ENCODE peak calls at places on chromosomes 2 and 18, in four cellular contexts. T is GM10248, C is neural progenitor cell, O is progenitor cell of endocrine pancreas. G is an unnamed sample.
A peak's percentile ranks its signal among the peaks of the same experiment; 100 is the strongest.

GRCh38 chr2:121489944-121490585 is 40.6 kb upstream of the RNU4ATAC start:
- DNase-seq in T (no peak), C (no peak), O (no peak), G (no peak)

GRCh38 chr18:34764451-34764850 is 54.4 kb downstream of the DTNA start:
- DNase-seq in T (no peak), C (no peak), O (no peak), G (no peak)

GRCh38 chr2:43839776-43840564 is 1.2 kb downstream of the ABCG8 start:
- DNase-seq in T (peak; percentile 2), C (no peak), O (no peak), G (no peak)

GRCh38 chr2:238256594-238257104 is 16.8 kb upstream of the HES6 start:
- DNase-seq in T (peak; percentile 79), C (peak; percentile 96), O (peak; percentile 84), G (peak; percentile 85)

GRCh38 chr2:19476347-19476746 is 117.9 kb upstream of the OSR1 start:
- DNase-seq in T (no peak), C (no peak), O (no peak), G (no peak)

GRCh38 chr2:236177604-236177966 is 9.4 kb upstream of the GBX2 start:
- DNase-seq in T (no peak), C (peak; percentile 87), O (no peak), G (peak; percentile 72)

GRCh38 chr18:10690376-10690775 is 164.5 kb downstream of the NAPG start:
- DNase-seq in T (no peak), C (no peak), O (no peak), G (peak; percentile 31)

GRCh38 chr2:201926071-201926470 is 107.6 kb upstream of the FZD7 start:
- DNase-seq in T (no peak), C (no peak), O (no peak), G (no peak)

GRCh38 chr2:10564876-10565425 is 116.8 kb upstream of the ODC1 start:
- DNase-seq in T (no peak), C (no peak), O (no peak), G (no peak)

GRCh38 chr2:239935789-239936758 is 89.1 kb downstream of the NDUFA10 start:
- DNase-seq in T (no peak), C (no peak), O (no peak), G (no peak)

GRCh38 chr2:218399391-218400166 is at the start of gene CTDSP1:
- DNase-seq in T (peak; percentile 89), C (peak; percentile 95), O (peak; percentile 86), G (peak; percentile 94)
- TF ChIP-seq CTCF in T (peak; percentile 6), C (no peak), O (peak; percentile 21), G (no peak)

DNA sequence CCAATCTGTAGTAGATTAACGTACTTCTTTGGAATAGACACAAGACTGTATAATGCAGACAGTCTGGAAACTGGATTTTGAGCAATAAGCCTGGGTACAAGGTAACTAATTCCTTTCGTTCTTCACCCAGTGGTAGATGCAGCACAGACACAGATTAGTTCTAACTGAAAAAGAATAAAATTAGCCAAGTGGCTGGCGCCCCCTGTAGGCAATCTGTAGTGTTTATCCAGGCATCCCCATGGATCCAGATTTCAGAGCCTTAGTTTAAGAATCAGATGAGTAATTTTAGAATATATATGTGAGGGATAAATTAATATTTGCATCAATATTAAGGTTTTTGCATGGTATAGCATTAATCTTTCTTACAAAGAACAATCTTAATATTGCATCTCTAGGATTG is 563.9 kb downstream of the DCC start:
- DNase-seq in T (no peak), C (peak; percentile 73), O (peak; percentile 50), G (peak; percentile 71)
- TF ChIP-seq CTCF in T (peak; percentile 26), C (peak; percentile 91), O (peak; percentile 92), G (peak; percentile 83)

DNA sequence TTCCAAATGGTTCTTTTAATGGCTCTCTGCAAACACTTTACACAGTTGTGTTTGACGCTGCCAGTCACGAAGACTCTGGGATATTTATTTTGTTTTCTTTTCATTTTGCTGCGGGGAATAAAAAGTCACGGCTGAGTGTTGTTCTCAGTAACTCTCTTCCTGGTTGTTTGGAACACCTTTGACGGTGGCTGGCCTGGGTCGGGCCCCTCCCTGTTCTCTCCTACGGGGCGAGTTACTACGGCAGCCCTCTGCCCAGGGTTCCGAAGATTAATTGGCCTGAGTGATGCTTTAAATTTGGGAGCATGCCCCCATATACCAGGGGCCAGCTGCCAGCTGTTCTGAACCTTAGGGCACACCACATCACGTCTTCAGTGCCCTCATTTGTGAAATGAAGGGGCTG is 84.7 kb downstream of the GATA6 start:
- DNase-seq in T (no peak), C (no peak), O (no peak), G (no peak)
- TF ChIP-seq CTCF in T (no peak), C (no peak), O (no peak), G (no peak)

GRCh38 chr18:75161629-75162028 is 47.3 kb downstream of the PTGR3 start:
- DNase-seq in T (peak; percentile 38), C (no peak), O (no peak), G (no peak)
- TF ChIP-seq CTCF in T (peak; percentile 21), C (no peak), O (no peak), G (no peak)

GRCh38 chr2:176553685-176554106 is 284.5 kb downstream of the MTX2 start:
- DNase-seq in T (no peak), C (peak; percentile 36), O (no peak), G (peak; percentile 43)
- TF ChIP-seq CTCF in T (no peak), C (no peak), O (no peak), G (no peak)

GRCh38 chr2:85593023-85593422 is 2.5 kb upstream of the RNF181 start:
- DNase-seq in T (no peak), C (no peak), O (no peak), G (no peak)
- TF ChIP-seq CTCF in T (no peak), C (no peak), O (no peak), G (no peak)

DNA sequence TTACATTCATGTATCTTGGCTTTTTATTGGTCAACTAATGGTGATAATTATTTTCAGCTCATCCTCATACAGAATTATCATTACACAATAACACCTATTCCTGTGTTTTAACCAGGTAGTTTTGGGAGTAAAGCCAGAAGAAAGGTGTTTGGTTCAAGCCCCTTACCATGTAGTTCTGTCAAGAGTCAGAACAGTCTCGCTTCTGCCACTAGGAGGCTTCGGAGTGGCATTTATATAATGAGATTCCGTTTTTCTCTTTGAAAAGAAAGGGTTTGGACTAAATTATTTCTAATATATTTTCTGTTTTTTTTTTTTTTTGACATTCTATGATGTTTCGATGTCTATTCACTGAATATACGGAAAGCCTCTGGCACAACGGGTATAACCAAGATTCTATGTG is 217.8 kb downstream of the CDH7 start:
- DNase-seq in T (no peak), C (peak; percentile 39), O (no peak), G (no peak)
- TF ChIP-seq CTCF in T (peak; percentile 9), C (peak; percentile 64), O (peak; percentile 65), G (peak; percentile 55)

DNA sequence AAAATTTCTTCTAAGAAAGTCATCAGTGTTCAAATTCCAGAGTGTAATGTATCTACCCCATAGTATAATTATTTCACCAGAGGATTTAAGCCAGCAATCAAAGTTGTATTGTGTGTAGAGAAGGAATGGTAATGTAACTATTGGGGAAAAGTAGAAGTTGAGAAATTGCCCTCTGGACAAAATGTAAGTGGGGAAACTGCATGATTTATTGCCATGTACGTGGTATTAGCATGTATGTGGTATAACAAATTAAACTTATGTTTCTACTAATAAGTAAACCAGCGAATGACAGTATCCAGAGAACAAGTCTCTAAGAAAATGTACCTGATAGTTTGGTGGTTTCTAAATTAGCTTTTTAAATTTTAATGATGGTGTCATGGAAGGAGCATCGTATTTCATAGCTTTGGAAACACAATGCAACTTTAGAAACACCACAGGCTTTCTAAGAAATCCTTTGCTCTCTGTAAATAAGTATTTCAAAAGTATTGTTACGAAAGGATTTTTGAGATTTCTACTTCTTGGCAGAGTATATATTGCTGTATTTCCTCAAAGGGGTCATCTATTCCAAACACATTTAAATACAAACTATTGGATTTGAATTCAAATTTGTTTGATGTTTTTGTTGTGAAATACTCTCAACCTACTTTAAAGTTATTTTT is 1018.9 kb upstream of the ZEB2 start:
- DNase-seq in T (no peak), C (no peak), O (no peak), G (no peak)
- TF ChIP-seq CTCF in T (no peak), C (no peak), O (no peak), G (no peak)